ENCODE peak calls at places on chromosomes 1 and 21, in eight cellular contexts. R, P, A, T, H, Y, E and W are unnamed samples.

GRCh38 chr1:70361727-70362413 is 7.3 kb upstream of the ANKRD13C start:
- DNase-seq in R (no peak), H (no peak), T (no peak), P (no peak), Y (peak), A (no peak), E (peak), W (no peak)

GRCh38 chr1:169487153-169487552 is 1.4 kb upstream of the SLC19A2 start:
- DNase-seq in H (no peak), T (no peak), P (no peak), R (no peak), A (no peak), Y (no peak), E (no peak), W (no peak)

GRCh38 chr1:1842360-1843146 is 48.3 kb downstream of the GNB1 start:
- DNase-seq in R (peak), H (peak), Y (no peak), E (no peak), A (no peak), P (no peak), T (no peak), W (no peak)

GRCh38 chr1:35560256-35561225 is 2.9 kb downstream of the NCDN start:
- DNase-seq in R (peak), T (no peak), A (no peak), Y (no peak), H (no peak), P (no peak), E (no peak), W (no peak)

GRCh38 chr1:19505694-19506457 is 20.5 kb upstream of the CAPZB start:
- DNase-seq in T (no peak), Y (no peak), P (no peak), R (no peak), H (no peak), A (no peak), E (no peak), W (no peak)

GRCh38 chr1:199821029-199821779 is 206.3 kb upstream of the NR5A2 start:
- DNase-seq in A (no peak), T (no peak), Y (no peak), P (no peak), R (peak), E (no peak), H (no peak), W (no peak)

GRCh38 chr1:243926803-243927245 is 76.8 kb upstream of the AKT3 start:
- DNase-seq in A (no peak), R (no peak), E (peak), P (no peak), T (peak), Y (peak), H (no peak), W (no peak)

GRCh38 chr1:109792056-109792831 is 28.5 kb upstream of the EPS8L3 start:
- DNase-seq in A (no peak), Y (peak), T (peak), P (no peak), H (peak), R (peak), E (peak), W (peak)

GRCh38 chr1:175201061-175201508 is 8.5 kb upstream of the KIAA0040 start:
- DNase-seq in A (no peak), T (peak), E (peak), R (no peak), P (no peak), H (peak), Y (no peak), W (no peak)

GRCh38 chr21:42124081-42124480 is 53.0 kb downstream of the UMODL1 start:
- DNase-seq in T (no peak), Y (no peak), A (no peak), H (no peak), P (no peak), R (no peak), E (no peak), W (no peak)

GRCh38 chr1:78787554-78787953 is 137.9 kb downstream of the IFI44 start:
- DNase-seq in Y (no peak), R (no peak), P (no peak), A (no peak), E (no peak), T (no peak), H (no peak), W (no peak)

GRCh38 chr21:38293765-38294164 is 37.0 kb downstream of the KCNJ15 start:
- DNase-seq in H (no peak), E (no peak), A (no peak), T (no peak), P (no peak), R (no peak), Y (no peak), W (no peak)

GRCh38 chr1:222620566-222620965 is 2.7 kb downstream of the MIA3 start:
- DNase-seq in Y (no peak), E (no peak), T (no peak), H (no peak), R (no peak), A (no peak), P (no peak), W (no peak)

GRCh38 chr1:207938016-207938415 is 27.1 kb upstream of the CD34 start:
- DNase-seq in A (no peak), Y (no peak), E (peak), R (no peak), H (no peak), T (peak), P (no peak), W (no peak)